ENCODE peak calls at places on chromosomes 2 and 18, in six cellular contexts. One of them, this sample, is unnamed.

GRCh38 chr18:44325903-44326650 is 354.6 kb upstream of the SETBP1 start:
- DNase-seq in CD8-positive, alpha-beta memory T cell: no peak
- DNase-seq in pancreas: no peak
- DNase-seq in stimulated activated CD8-positive, alpha-beta memory T cell treated with anti-CD3 and anti-CD28 coated beads, Interleukin-4, amount 100 ng/mL, for 24 hours: no peak
- DNase-seq in LNCaP clone FGC: peak
- DNase-seq in IMR-90: peak
- DNase-seq in this sample: no peak

GRCh38 chr2:134110532-134110931 is 143.3 kb upstream of the MGAT5 start:
- DNase-seq in LNCaP clone FGC: no peak
- DNase-seq in pancreas: no peak
- DNase-seq in stimulated activated CD8-positive, alpha-beta memory T cell treated with anti-CD3 and anti-CD28 coated beads, Interleukin-4, amount 100 ng/mL, for 24 hours: no peak
- DNase-seq in CD8-positive, alpha-beta memory T cell: no peak
- DNase-seq in IMR-90: no peak
- DNase-seq in this sample: no peak

GRCh38 chr2:239815638-239816035 is 209.5 kb downstream of the NDUFA10 start:
- DNase-seq in stimulated activated CD8-positive, alpha-beta memory T cell treated with anti-CD3 and anti-CD28 coated beads, Interleukin-4, amount 100 ng/mL, for 24 hours: no peak
- DNase-seq in IMR-90: no peak
- DNase-seq in LNCaP clone FGC: peak
- DNase-seq in CD8-positive, alpha-beta memory T cell: no peak
- DNase-seq in pancreas: no peak
- DNase-seq in this sample: no peak

GRCh38 chr18:37409870-37410269 is 155.7 kb downstream of the CELF4 start:
- DNase-seq in pancreas: no peak
- DNase-seq in LNCaP clone FGC: no peak
- DNase-seq in IMR-90: no peak
- DNase-seq in stimulated activated CD8-positive, alpha-beta memory T cell treated with anti-CD3 and anti-CD28 coated beads, Interleukin-4, amount 100 ng/mL, for 24 hours: no peak
- DNase-seq in CD8-positive, alpha-beta memory T cell: no peak
- DNase-seq in this sample: no peak

GRCh38 chr2:20624156-20624883 is 26.6 kb downstream of the HS1BP3 start:
- DNase-seq in CD8-positive, alpha-beta memory T cell: no peak
- DNase-seq in LNCaP clone FGC: no peak
- DNase-seq in stimulated activated CD8-positive, alpha-beta memory T cell treated with anti-CD3 and anti-CD28 coated beads, Interleukin-4, amount 100 ng/mL, for 24 hours: no peak
- DNase-seq in pancreas: peak
- DNase-seq in IMR-90: no peak
- DNase-seq in this sample: no peak

GRCh38 chr2:47230418-47230817 is 75.3 kb upstream of the STPG4 start:
- DNase-seq in stimulated activated CD8-positive, alpha-beta memory T cell treated with anti-CD3 and anti-CD28 coated beads, Interleukin-4, amount 100 ng/mL, for 24 hours: no peak
- DNase-seq in pancreas: no peak
- DNase-seq in LNCaP clone FGC: no peak
- DNase-seq in CD8-positive, alpha-beta memory T cell: no peak
- DNase-seq in IMR-90: peak
- DNase-seq in this sample: no peak

GRCh38 chr2:148989882-148990493 is 48.5 kb upstream of the LYPD6B start:
- DNase-seq in IMR-90: peak
- DNase-seq in pancreas: no peak
- DNase-seq in stimulated activated CD8-positive, alpha-beta memory T cell treated with anti-CD3 and anti-CD28 coated beads, Interleukin-4, amount 100 ng/mL, for 24 hours: no peak
- DNase-seq in LNCaP clone FGC: peak
- DNase-seq in CD8-positive, alpha-beta memory T cell: peak
- DNase-seq in this sample: peak

GRCh38 chr2:207504513-207505171 is 25.1 kb upstream of the CREB1 start:
- DNase-seq in LNCaP clone FGC: no peak
- DNase-seq in stimulated activated CD8-positive, alpha-beta memory T cell treated with anti-CD3 and anti-CD28 coated beads, Interleukin-4, amount 100 ng/mL, for 24 hours: no peak
- DNase-seq in pancreas: no peak
- DNase-seq in IMR-90: peak
- DNase-seq in CD8-positive, alpha-beta memory T cell: no peak
- DNase-seq in this sample: peak

GRCh38 chr2:43623052-43623451 is 14.0 kb upstream of the PLEKHH2 start:
- DNase-seq in CD8-positive, alpha-beta memory T cell: no peak
- DNase-seq in IMR-90: no peak
- DNase-seq in pancreas: no peak
- DNase-seq in LNCaP clone FGC: no peak
- DNase-seq in stimulated activated CD8-positive, alpha-beta memory T cell treated with anti-CD3 and anti-CD28 coated beads, Interleukin-4, amount 100 ng/mL, for 24 hours: no peak
- DNase-seq in this sample: no peak